ENCODE peak calls at places on chromosomes 4 and X, in four cellular contexts. C, R, T and J are unnamed samples.

GRCh38 chr4:158193171-158193749 is 17.0 kb upstream of the TMEM144 start:
- DNase-seq in C (peak), R (peak), T (no peak), J (peak)

GRCh38 chr4:76952071-76952470 is 2.5 kb downstream of the SEPTIN11 start:
- DNase-seq in C (no peak), T (no peak), R (no peak), J (no peak)

GRCh38 chrX:1072637-1073377 is 139.6 kb downstream of the CRLF2 start:
- DNase-seq in C (no peak), T (no peak), R (peak), J (no peak)

GRCh38 chrX:74133156-74133796 is 170.7 kb upstream of the ZCCHC13 start:
- DNase-seq in T (peak), C (peak), R (peak), J (peak)

GRCh38 chr4:162163892-162164759 is at the start of gene FSTL5:
- DNase-seq in R (peak), T (no peak), C (peak), J (peak)

GRCh38 chr4:142752331-142752830 is 93.7 kb downstream of the INPP4B start:
- DNase-seq in C (no peak), T (no peak), R (no peak), J (no peak)

GRCh38 chrX:17812763-17813162 is 48.3 kb downstream of the RAI2 start:
- DNase-seq in T (no peak), R (peak), C (peak), J (peak)

GRCh38 chr4:20859097-20859781 is 159.0 kb downstream of the PACRGL start:
- DNase-seq in R (no peak), T (no peak), C (no peak), J (no peak)

GRCh38 chr4:144954224-144954623 is 143.8 kb downstream of the ANAPC10 start:
- DNase-seq in R (peak), T (no peak), C (no peak), J (no peak)

GRCh38 chr4:108175966-108176365 is 7.2 kb upstream of the LEF1 start:
- DNase-seq in C (no peak), R (no peak), T (no peak), J (no peak)

GRCh38 chr4:19774690-19775256 is 476.9 kb upstream of the SLIT2 start:
- DNase-seq in R (no peak), C (peak), T (no peak), J (peak)

GRCh38 chr4:41611881-41612871 is 74.2 kb downstream of the LIMCH1 start:
- DNase-seq in T (no peak), R (peak), C (peak), J (peak)

GRCh38 chr4:153497091-153497531 is 31.0 kb downstream of the TMEM131L start:
- DNase-seq in C (peak), R (no peak), T (no peak), J (no peak)

GRCh38 chr4:110533940-110534339 is 58.0 kb downstream of the ENPEP start:
- DNase-seq in T (no peak), R (no peak), C (peak), J (peak)

GRCh38 chr4:102439835-102440234 is 61.3 kb upstream of the NFKB1 start:
- DNase-seq in C (peak), R (no peak), T (no peak), J (peak)

GRCh38 chrX:123311486-123311885 is 127.4 kb downstream of the GRIA3 start:
- DNase-seq in T (no peak), C (no peak), R (no peak), J (no peak)

GRCh38 chr4:24793219-24794005 is 2.0 kb upstream of the SOD3 start:
- DNase-seq in C (peak), T (no peak), R (peak), J (peak)

GRCh38 chr4:151624606-151625565 is 135.9 kb downstream of the GATB start:
- DNase-seq in R (no peak), T (no peak), C (peak), J (no peak)

GRCh38 chr4:117010695-117011094 is 74.7 kb downstream of the TRAM1L1 start:
- DNase-seq in T (no peak), R (peak), C (no peak), J (peak)

GRCh38 chrX:138294951-138295350 is 416.6 kb downstream of the FGF13 start:
- DNase-seq in T (no peak), C (no peak), R (no peak), J (no peak)

GRCh38 chrX:100995469-100995868 is 26.0 kb downstream of the ARL13A start:
- DNase-seq in C (peak), T (no peak), R (no peak), J (peak)

GRCh38 chrX:116667760-116668159 is 205.0 kb upstream of the CT83 start:
- DNase-seq in T (no peak), R (no peak), C (no peak), J (no peak)

GRCh38 chr4:76504613-76505465 is 69.8 kb downstream of the SHROOM3 start:
- DNase-seq in T (no peak), R (peak), C (peak), J (peak)

GRCh38 chrX:6052111-6052745 is 176.4 kb downstream of the NLGN4X start:
- DNase-seq in T (no peak), R (no peak), C (no peak), J (peak)

GRCh38 chr4:181662383-181662782 is 580.8 kb upstream of the TENM3 start:
- DNase-seq in T (no peak), R (no peak), C (peak), J (peak)

GRCh38 chr4:20319785-20320184 is 68.1 kb downstream of the SLIT2 start:
- DNase-seq in T (no peak), C (no peak), R (no peak), J (no peak)

GRCh38 chr4:8504279-8505007 is 63.9 kb downstream of the TRMT44 start:
- DNase-seq in T (no peak), C (no peak), R (peak), J (no peak)

GRCh38 chrX:67724359-67725110 is 180.7 kb downstream of the AR start:
- DNase-seq in T (no peak), C (peak), R (no peak), J (peak)

GRCh38 chrX:51332188-51332942 is at the start of gene NUDT10:
- DNase-seq in R (peak), C (no peak), T (peak), J (peak)

GRCh38 chr4:113331811-113332210 is 282.4 kb downstream of the ANK2 start:
- DNase-seq in T (no peak), R (no peak), C (no peak), J (no peak)